ENCODE peak calls at places on chromosomes 5 and 9, in eight cellular contexts. One of them, this sample, is unnamed.

GRCh38 chr5:144429405-144429804 is 258.7 kb downstream of the KCTD16 start:
- DNase-seq in HepG2: no peak
- DNase-seq in IMR-90: no peak
- DNase-seq in upper lobe of left lung: no peak
- DNase-seq in RWPE1: no peak
- DNase-seq in progenitor cell of endocrine pancreas: no peak
- DNase-seq in left lung: no peak
- DNase-seq in lower lobe of right lung: no peak
- DNase-seq in this sample: no peak

GRCh38 chr9:113261917-113262671 is 13.3 kb downstream of the CDC26 start:
- DNase-seq in HepG2: peak
- DNase-seq in IMR-90: no peak
- DNase-seq in upper lobe of left lung: no peak
- DNase-seq in RWPE1: no peak
- DNase-seq in progenitor cell of endocrine pancreas: no peak
- DNase-seq in left lung: no peak
- DNase-seq in lower lobe of right lung: no peak
- DNase-seq in this sample: no peak

GRCh38 chr9:72871685-72872084 is 81.2 kb downstream of the ALDH1A1 start:
- DNase-seq in HepG2: peak
- DNase-seq in IMR-90: peak
- DNase-seq in upper lobe of left lung: no peak
- DNase-seq in RWPE1: peak
- DNase-seq in progenitor cell of endocrine pancreas: no peak
- DNase-seq in left lung: no peak
- DNase-seq in lower lobe of right lung: no peak
- DNase-seq in this sample: no peak

GRCh38 chr9:16869961-16870605 is 387 bp downstream of the BNC2 start:
- DNase-seq in HepG2: no peak
- DNase-seq in IMR-90: peak
- DNase-seq in upper lobe of left lung: no peak
- DNase-seq in RWPE1: no peak
- DNase-seq in progenitor cell of endocrine pancreas: peak
- DNase-seq in left lung: no peak
- DNase-seq in lower lobe of right lung: no peak
- DNase-seq in this sample: peak

GRCh38 chr9:115039686-115040085 is 78.3 kb downstream of the TNC start:
- DNase-seq in HepG2: no peak
- DNase-seq in IMR-90: no peak
- DNase-seq in upper lobe of left lung: no peak
- DNase-seq in RWPE1: no peak
- DNase-seq in progenitor cell of endocrine pancreas: no peak
- DNase-seq in left lung: no peak
- DNase-seq in lower lobe of right lung: no peak
- DNase-seq in this sample: no peak

GRCh38 chr9:34451545-34451944 is 6.8 kb downstream of the FAM219A start:
- DNase-seq in HepG2: no peak
- DNase-seq in IMR-90: peak
- DNase-seq in upper lobe of left lung: no peak
- DNase-seq in RWPE1: no peak
- DNase-seq in progenitor cell of endocrine pancreas: no peak
- DNase-seq in left lung: no peak
- DNase-seq in lower lobe of right lung: no peak
- DNase-seq in this sample: no peak

GRCh38 chr9:111118256-111118950 is 80.1 kb upstream of the LPAR1 start:
- DNase-seq in HepG2: no peak
- DNase-seq in IMR-90: peak
- DNase-seq in upper lobe of left lung: no peak
- DNase-seq in RWPE1: no peak
- DNase-seq in progenitor cell of endocrine pancreas: no peak
- DNase-seq in left lung: no peak
- DNase-seq in lower lobe of right lung: no peak
- DNase-seq in this sample: no peak

GRCh38 chr9:419571-420156 is 205.0 kb downstream of the DOCK8 start:
- DNase-seq in HepG2: no peak
- DNase-seq in IMR-90: no peak
- DNase-seq in upper lobe of left lung: no peak
- DNase-seq in RWPE1: peak
- DNase-seq in progenitor cell of endocrine pancreas: no peak
- DNase-seq in left lung: no peak
- DNase-seq in lower lobe of right lung: no peak
- DNase-seq in this sample: no peak

GRCh38 chr5:62309107-62309506 is 3.1 kb downstream of the KIF2A start:
- DNase-seq in HepG2: no peak
- DNase-seq in IMR-90: no peak
- DNase-seq in upper lobe of left lung: no peak
- DNase-seq in RWPE1: no peak
- DNase-seq in progenitor cell of endocrine pancreas: no peak
- DNase-seq in left lung: no peak
- DNase-seq in lower lobe of right lung: no peak
- DNase-seq in this sample: no peak

GRCh38 chr5:153425914-153426313 is 64.6 kb upstream of the GRIA1 start:
- DNase-seq in HepG2: no peak
- DNase-seq in IMR-90: no peak
- DNase-seq in upper lobe of left lung: no peak
- DNase-seq in RWPE1: no peak
- DNase-seq in progenitor cell of endocrine pancreas: no peak
- DNase-seq in left lung: no peak
- DNase-seq in lower lobe of right lung: no peak
- DNase-seq in this sample: no peak
- TF ChIP-seq CTCF in HepG2: peak
- TF ChIP-seq CTCF in IMR-90: no peak
- TF ChIP-seq CTCF in upper lobe of left lung: no peak
- TF ChIP-seq CTCF in RWPE1: no peak
- TF ChIP-seq CTCF in progenitor cell of endocrine pancreas: peak
- TF ChIP-seq CTCF in left lung: no peak
- TF ChIP-seq CTCF in lower lobe of right lung: no peak
- TF ChIP-seq CTCF in this sample: peak

GRCh38 chr5:142661143-142661542 is 24.7 kb downstream of the FGF1 start:
- DNase-seq in HepG2: no peak
- DNase-seq in IMR-90: no peak
- DNase-seq in upper lobe of left lung: no peak
- DNase-seq in RWPE1: no peak
- DNase-seq in progenitor cell of endocrine pancreas: no peak
- DNase-seq in left lung: no peak
- DNase-seq in lower lobe of right lung: no peak
- DNase-seq in this sample: peak
- TF ChIP-seq CTCF in HepG2: no peak
- TF ChIP-seq CTCF in IMR-90: no peak
- TF ChIP-seq CTCF in upper lobe of left lung: no peak
- TF ChIP-seq CTCF in RWPE1: no peak
- TF ChIP-seq CTCF in progenitor cell of endocrine pancreas: no peak
- TF ChIP-seq CTCF in left lung: no peak
- TF ChIP-seq CTCF in lower lobe of right lung: no peak
- TF ChIP-seq CTCF in this sample: no peak

GRCh38 chr5:44387911-44388310 is 1.3 kb downstream of the FGF10 start:
- DNase-seq in HepG2: no peak
- DNase-seq in IMR-90: no peak
- DNase-seq in upper lobe of left lung: no peak
- DNase-seq in RWPE1: no peak
- DNase-seq in progenitor cell of endocrine pancreas: no peak
- DNase-seq in left lung: no peak
- DNase-seq in lower lobe of right lung: no peak
- DNase-seq in this sample: no peak

GRCh38 chr5:44389410-44389879 is at the start of gene FGF10:
- DNase-seq in HepG2: no peak
- DNase-seq in IMR-90: no peak
- DNase-seq in upper lobe of left lung: no peak
- DNase-seq in RWPE1: no peak
- DNase-seq in progenitor cell of endocrine pancreas: peak
- DNase-seq in left lung: peak
- DNase-seq in lower lobe of right lung: peak
- DNase-seq in this sample: peak

GRCh38 chr5:44388504-44389409 is 463 bp downstream of the FGF10 start:
- DNase-seq in HepG2: no peak
- DNase-seq in IMR-90: peak
- DNase-seq in upper lobe of left lung: no peak
- DNase-seq in RWPE1: peak
- DNase-seq in progenitor cell of endocrine pancreas: peak
- DNase-seq in left lung: peak
- DNase-seq in lower lobe of right lung: peak
- DNase-seq in this sample: no peak

GRCh38 chr5:44385236-44385940 is 3.8 kb downstream of the FGF10 start:
- DNase-seq in HepG2: no peak
- DNase-seq in IMR-90: no peak
- DNase-seq in upper lobe of left lung: no peak
- DNase-seq in RWPE1: no peak
- DNase-seq in progenitor cell of endocrine pancreas: no peak
- DNase-seq in left lung: no peak
- DNase-seq in lower lobe of right lung: no peak
- DNase-seq in this sample: no peak

GRCh38 chr5:44387391-44387790 is 1.8 kb downstream of the FGF10 start:
- DNase-seq in HepG2: no peak
- DNase-seq in IMR-90: no peak
- DNase-seq in upper lobe of left lung: no peak
- DNase-seq in RWPE1: no peak
- DNase-seq in progenitor cell of endocrine pancreas: no peak
- DNase-seq in left lung: no peak
- DNase-seq in lower lobe of right lung: no peak
- DNase-seq in this sample: no peak
- TF ChIP-seq CTCF in HepG2: no peak
- TF ChIP-seq CTCF in IMR-90: no peak
- TF ChIP-seq CTCF in upper lobe of left lung: no peak
- TF ChIP-seq CTCF in RWPE1: no peak
- TF ChIP-seq CTCF in progenitor cell of endocrine pancreas: no peak
- TF ChIP-seq CTCF in left lung: no peak
- TF ChIP-seq CTCF in lower lobe of right lung: no peak
- TF ChIP-seq CTCF in this sample: no peak

GRCh38 chr5:142305211-142305610 is 19.6 kb downstream of the SPRY4 start:
- DNase-seq in HepG2: no peak
- DNase-seq in IMR-90: no peak
- DNase-seq in upper lobe of left lung: no peak
- DNase-seq in RWPE1: no peak
- DNase-seq in progenitor cell of endocrine pancreas: no peak
- DNase-seq in left lung: no peak
- DNase-seq in lower lobe of right lung: no peak
- DNase-seq in this sample: no peak

GRCh38 chr5:142301487-142302035 is 23.3 kb downstream of the SPRY4 start:
- DNase-seq in HepG2: no peak
- DNase-seq in IMR-90: no peak
- DNase-seq in upper lobe of left lung: no peak
- DNase-seq in RWPE1: no peak
- DNase-seq in progenitor cell of endocrine pancreas: no peak
- DNase-seq in left lung: no peak
- DNase-seq in lower lobe of right lung: no peak
- DNase-seq in this sample: no peak

GRCh38 chr5:142304013-142304701 is 20.7 kb downstream of the SPRY4 start:
- DNase-seq in HepG2: no peak
- DNase-seq in IMR-90: peak
- DNase-seq in upper lobe of left lung: no peak
- DNase-seq in RWPE1: no peak
- DNase-seq in progenitor cell of endocrine pancreas: no peak
- DNase-seq in left lung: no peak
- DNase-seq in lower lobe of right lung: no peak
- DNase-seq in this sample: no peak

GRCh38 chr5:142306077-142306502 is 18.7 kb downstream of the SPRY4 start:
- DNase-seq in HepG2: peak
- DNase-seq in IMR-90: no peak
- DNase-seq in upper lobe of left lung: no peak
- DNase-seq in RWPE1: no peak
- DNase-seq in progenitor cell of endocrine pancreas: no peak
- DNase-seq in left lung: no peak
- DNase-seq in lower lobe of right lung: no peak
- DNase-seq in this sample: no peak

GRCh38 chr5:142303576-142303975 is 21.2 kb downstream of the SPRY4 start:
- DNase-seq in HepG2: no peak
- DNase-seq in IMR-90: peak
- DNase-seq in upper lobe of left lung: no peak
- DNase-seq in RWPE1: no peak
- DNase-seq in progenitor cell of endocrine pancreas: no peak
- DNase-seq in left lung: no peak
- DNase-seq in lower lobe of right lung: no peak
- DNase-seq in this sample: no peak
- TF ChIP-seq CTCF in HepG2: no peak
- TF ChIP-seq CTCF in IMR-90: no peak
- TF ChIP-seq CTCF in upper lobe of left lung: no peak
- TF ChIP-seq CTCF in RWPE1: no peak
- TF ChIP-seq CTCF in progenitor cell of endocrine pancreas: no peak
- TF ChIP-seq CTCF in left lung: no peak
- TF ChIP-seq CTCF in lower lobe of right lung: no peak
- TF ChIP-seq CTCF in this sample: no peak

GRCh38 chr9:129619787-129620668 is 873 bp downstream of the C9orf50 start:
- DNase-seq in HepG2: no peak
- DNase-seq in IMR-90: peak
- DNase-seq in upper lobe of left lung: no peak
- DNase-seq in RWPE1: no peak
- DNase-seq in progenitor cell of endocrine pancreas: peak
- DNase-seq in left lung: no peak
- DNase-seq in lower lobe of right lung: no peak
- DNase-seq in this sample: no peak

GRCh38 chr9:129615407-129616285 is 5.3 kb downstream of the C9orf50 start:
- DNase-seq in HepG2: no peak
- DNase-seq in IMR-90: no peak
- DNase-seq in upper lobe of left lung: no peak
- DNase-seq in RWPE1: no peak
- DNase-seq in progenitor cell of endocrine pancreas: no peak
- DNase-seq in left lung: no peak
- DNase-seq in lower lobe of right lung: no peak
- DNase-seq in this sample: no peak

GRCh38 chr9:129613520-129614175 is 7.3 kb downstream of the C9orf50 start:
- DNase-seq in HepG2: no peak
- DNase-seq in IMR-90: no peak
- DNase-seq in upper lobe of left lung: no peak
- DNase-seq in RWPE1: no peak
- DNase-seq in progenitor cell of endocrine pancreas: no peak
- DNase-seq in left lung: no peak
- DNase-seq in lower lobe of right lung: no peak
- DNase-seq in this sample: no peak

GRCh38 chr9:129614932-129615331 is 6.0 kb downstream of the C9orf50 start:
- DNase-seq in HepG2: no peak
- DNase-seq in IMR-90: no peak
- DNase-seq in upper lobe of left lung: no peak
- DNase-seq in RWPE1: no peak
- DNase-seq in progenitor cell of endocrine pancreas: no peak
- DNase-seq in left lung: no peak
- DNase-seq in lower lobe of right lung: no peak
- DNase-seq in this sample: no peak

DNA sequence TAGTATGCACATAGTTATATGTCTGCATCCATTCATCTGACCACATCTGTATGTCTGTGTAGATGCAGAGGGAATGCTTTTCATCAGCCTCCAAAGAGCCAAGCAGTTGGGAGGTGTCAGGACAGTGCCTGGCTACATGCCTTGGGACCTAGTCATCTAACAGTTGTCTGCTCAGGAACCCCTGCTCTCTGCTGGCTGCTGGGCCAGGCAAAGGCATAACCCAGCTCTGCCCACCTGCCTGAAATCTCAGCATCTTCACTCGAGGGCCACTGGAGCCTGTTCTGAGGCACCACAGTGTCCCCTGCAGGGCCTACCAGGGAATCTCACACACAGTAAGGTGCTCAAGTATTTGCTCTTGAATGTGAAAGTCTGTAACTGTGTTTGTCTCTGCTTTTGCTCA is 3.7 kb downstream of the C9orf50 start:
- DNase-seq in HepG2: no peak
- DNase-seq in IMR-90: peak
- DNase-seq in upper lobe of left lung: no peak
- DNase-seq in RWPE1: peak
- DNase-seq in progenitor cell of endocrine pancreas: no peak
- DNase-seq in left lung: no peak
- DNase-seq in lower lobe of right lung: no peak
- DNase-seq in this sample: no peak
- TF ChIP-seq CTCF in HepG2: peak
- TF ChIP-seq CTCF in IMR-90: peak
- TF ChIP-seq CTCF in upper lobe of left lung: peak
- TF ChIP-seq CTCF in RWPE1: peak
- TF ChIP-seq CTCF in progenitor cell of endocrine pancreas: peak
- TF ChIP-seq CTCF in left lung: no peak
- TF ChIP-seq CTCF in lower lobe of right lung: peak
- TF ChIP-seq CTCF in this sample: peak

GRCh38 chr5:91109634-91110033 is 273.5 kb downstream of the ARRDC3 start:
- DNase-seq in HepG2: no peak
- DNase-seq in IMR-90: no peak
- DNase-seq in upper lobe of left lung: no peak
- DNase-seq in RWPE1: no peak
- DNase-seq in progenitor cell of endocrine pancreas: no peak
- DNase-seq in left lung: no peak
- DNase-seq in lower lobe of right lung: no peak
- DNase-seq in this sample: no peak
- TF ChIP-seq CTCF in HepG2: no peak
- TF ChIP-seq CTCF in IMR-90: peak
- TF ChIP-seq CTCF in upper lobe of left lung: no peak
- TF ChIP-seq CTCF in RWPE1: no peak
- TF ChIP-seq CTCF in progenitor cell of endocrine pancreas: no peak
- TF ChIP-seq CTCF in left lung: no peak
- TF ChIP-seq CTCF in lower lobe of right lung: no peak
- TF ChIP-seq CTCF in this sample: no peak

This sample was measured in type B pancreatic cell.